ENCODE peak calls at places on chromosome 10, in five cellular contexts. C is breast epithelium, N is suprapubic skin, H is adrenal gland, D is stomach. V is an unnamed sample.

GRCh38 chr10:97165499-97165898 is 20.3 kb downstream of the SLIT1 start:
- DNase-seq in C (no peak), H (no peak), D (no peak), N (no peak), V (no peak)

GRCh38 chr10:132948351-132948750 is 6.0 kb upstream of the CFAP46 start:
- DNase-seq in N (no peak), D (no peak), C (no peak), H (no peak), V (no peak)

GRCh38 chr10:119973261-119973660 is 80.7 kb downstream of the SEC23IP start:
- DNase-seq in C (no peak), D (no peak), H (no peak), N (no peak), V (no peak)

GRCh38 chr10:132273304-132273944 is 34.3 kb downstream of the STK32C start:
- DNase-seq in N (no peak), H (no peak), C (no peak), D (no peak), V (no peak)

GRCh38 chr10:112471878-112472487 is 25.0 kb downstream of the VTI1A start:
- DNase-seq in H (no peak), D (no peak), C (no peak), N (no peak), V (no peak)

GRCh38 chr10:94108200-94108599 is 114.5 kb downstream of the PLCE1 start:
- DNase-seq in H (no peak), N (no peak), D (no peak), C (no peak), V (no peak)

GRCh38 chr10:4390219-4390618 is 435.8 kb upstream of the AKR1E2 start:
- DNase-seq in N (no peak), D (no peak), C (no peak), H (no peak), V (no peak)

GRCh38 chr10:6748981-6749630 is 169.0 kb upstream of the PRKCQ start:
- DNase-seq in N (no peak), C (no peak), D (no peak), H (no peak), V (no peak)

GRCh38 chr10:59323036-59323459 is 39.3 kb downstream of the FAM13C start:
- DNase-seq in H (no peak), N (no peak), C (no peak), D (no peak), V (no peak)

GRCh38 chr10:10540383-10540782 is 477.3 kb upstream of the CELF2 start:
- DNase-seq in C (no peak), H (no peak), N (no peak), D (no peak), V (no peak)

GRCh38 chr10:110659558-110659957 is 15.4 kb downstream of the RBM20 start:
- DNase-seq in N (no peak), C (no peak), D (no peak), H (no peak), V (no peak)

GRCh38 chr10:67971311-67971710 is 86.9 kb downstream of the SIRT1 start:
- DNase-seq in N (no peak), H (no peak), C (no peak), D (no peak), V (no peak)

GRCh38 chr10:92751534-92751811 is 61.7 kb downstream of the HHEX start:
- DNase-seq in C (no peak), D (no peak), H (no peak), N (no peak), V (no peak)

GRCh38 chr10:50394832-50395231 is 143.5 kb upstream of the ASAH2 start:
- DNase-seq in D (no peak), N (no peak), H (no peak), C (no peak), V (no peak)

GRCh38 chr10:13834581-13835286 is 248.0 kb downstream of the PRPF18 start:
- DNase-seq in C (no peak), D (peak; percentile 60), H (peak; percentile 73), N (peak; percentile 69), V (no peak)

GRCh38 chr10:73910401-73910763 is 550 bp upstream of the PLAU start:
- DNase-seq in D (no peak), C (no peak), N (no peak), H (no peak), V (no peak)

GRCh38 chr10:124044143-124044862 is 49.1 kb downstream of the CHST15 start:
- DNase-seq in H (no peak), C (no peak), N (no peak), D (no peak), V (no peak)

GRCh38 chr10:133135116-133135465 is 24.9 kb upstream of the KNDC1 start:
- DNase-seq in N (no peak), D (no peak), C (no peak), H (no peak), V (no peak)

GRCh38 chr10:131891929-131892816 is 8.6 kb upstream of the PPP2R2D start:
- DNase-seq in N (no peak), H (no peak), D (no peak), C (no peak), V (no peak)

GRCh38 chr10:27625452-27626345 is 119.9 kb downstream of the MKX start:
- DNase-seq in N (no peak), D (no peak), H (no peak), C (no peak), V (no peak)

GRCh38 chr10:89550509-89550908 is 15.1 kb upstream of the SLC16A12 start:
- DNase-seq in H (no peak), D (peak; percentile 83), C (no peak), N (no peak), V (no peak)

GRCh38 chr10:74388801-74389200 is 237.8 kb downstream of the ADK start:
- DNase-seq in C (no peak), H (no peak), D (no peak), N (no peak), V (no peak)

GRCh38 chr10:64036306-64036930 is 515.2 kb downstream of the REEP3 start:
- DNase-seq in C (no peak), H (no peak), D (no peak), N (no peak), V (peak; percentile 27)

GRCh38 chr10:92291921-92292860 is 1.2 kb downstream of the MARCHF5 start:
- DNase-seq in C (no peak), N (no peak), D (peak; percentile 45), H (peak; percentile 85), V (peak; percentile 68)

GRCh38 chr10:70890917-70891431 is 2.6 kb upstream of the PCBD1 start:
- DNase-seq in H (peak; percentile 95), D (peak; percentile 64), C (no peak), N (no peak), V (no peak)

GRCh38 chr10:61891911-61892310 is 9.6 kb upstream of the ARID5B start:
- DNase-seq in N (no peak), C (no peak), H (no peak), D (no peak), V (no peak)

GRCh38 chr10:128072941-128073615 is 53.1 kb downstream of the MKI67 start:
- DNase-seq in D (no peak), C (no peak), H (peak; percentile 47), N (peak; percentile 57), V (no peak)

GRCh38 chr10:50406457-50407076 is 155.3 kb upstream of the ASAH2 start:
- DNase-seq in D (no peak), C (no peak), H (no peak), N (no peak), V (no peak)

GRCh38 chr10:59830601-59831259 is 75.6 kb downstream of the CCDC6 start:
- DNase-seq in C (no peak), H (peak; percentile 82), D (peak; percentile 48), N (no peak), V (peak; percentile 38)

DNA sequence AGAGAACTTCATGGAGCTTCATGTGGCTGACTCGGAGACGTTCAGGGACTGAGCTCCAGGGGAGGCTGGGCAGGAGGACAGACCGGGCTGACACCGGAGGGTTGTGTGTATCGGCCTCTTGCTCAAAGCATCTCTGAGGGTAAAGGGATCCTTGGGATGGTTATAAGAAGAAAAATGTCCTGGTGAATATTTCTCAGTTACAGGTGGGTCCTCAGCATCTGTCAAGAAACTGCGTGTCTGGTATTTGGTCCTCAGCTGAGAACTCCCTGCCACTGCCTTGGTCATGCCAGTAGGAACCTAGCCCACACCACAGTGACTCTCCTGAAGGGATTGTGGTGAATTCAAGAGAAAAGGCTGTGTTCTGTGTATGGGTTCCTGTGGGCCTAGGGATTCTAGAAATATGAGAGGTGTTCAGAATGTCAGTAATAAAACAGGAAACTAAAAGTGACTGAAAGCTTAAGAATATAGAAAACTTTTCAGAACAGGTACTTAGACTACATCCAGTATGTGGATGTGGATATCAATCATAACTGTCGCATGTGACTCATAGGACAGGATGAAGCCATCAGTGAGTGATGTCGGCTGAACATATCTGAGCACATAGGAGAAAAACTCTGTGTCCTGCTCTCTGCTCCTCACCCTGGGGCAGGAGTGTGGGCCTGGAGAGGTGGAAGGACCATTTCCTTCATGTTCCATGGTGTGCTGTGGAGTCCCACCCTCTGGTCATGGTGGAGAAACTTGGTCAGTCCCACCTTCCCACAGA is 28.3 kb downstream of the MBL2 start:
- DNase-seq in C (no peak), D (no peak), N (no peak), H (no peak), V (no peak)
- H3K4me1 ChIP-seq in C (no peaks in the 10 kb centered on the region), D (no peaks in the 10 kb centered on the region), N (no peaks in the 10 kb centered on the region), H (no peaks in the 10 kb centered on the region), V (no peaks in the 10 kb centered on the region)

GRCh38 chr10:28951484-28951883 is 274.2 kb downstream of the BAMBI start:
- DNase-seq in C (no peak), H (no peak), N (no peak), D (no peak), V (no peak)
- H3K27ac ChIP-seq in C (no peak overlapping the region), H (no peak overlapping the region), N (no peak overlapping the region), D (no peak overlapping the region), V (no peak overlapping the region)

DNA sequence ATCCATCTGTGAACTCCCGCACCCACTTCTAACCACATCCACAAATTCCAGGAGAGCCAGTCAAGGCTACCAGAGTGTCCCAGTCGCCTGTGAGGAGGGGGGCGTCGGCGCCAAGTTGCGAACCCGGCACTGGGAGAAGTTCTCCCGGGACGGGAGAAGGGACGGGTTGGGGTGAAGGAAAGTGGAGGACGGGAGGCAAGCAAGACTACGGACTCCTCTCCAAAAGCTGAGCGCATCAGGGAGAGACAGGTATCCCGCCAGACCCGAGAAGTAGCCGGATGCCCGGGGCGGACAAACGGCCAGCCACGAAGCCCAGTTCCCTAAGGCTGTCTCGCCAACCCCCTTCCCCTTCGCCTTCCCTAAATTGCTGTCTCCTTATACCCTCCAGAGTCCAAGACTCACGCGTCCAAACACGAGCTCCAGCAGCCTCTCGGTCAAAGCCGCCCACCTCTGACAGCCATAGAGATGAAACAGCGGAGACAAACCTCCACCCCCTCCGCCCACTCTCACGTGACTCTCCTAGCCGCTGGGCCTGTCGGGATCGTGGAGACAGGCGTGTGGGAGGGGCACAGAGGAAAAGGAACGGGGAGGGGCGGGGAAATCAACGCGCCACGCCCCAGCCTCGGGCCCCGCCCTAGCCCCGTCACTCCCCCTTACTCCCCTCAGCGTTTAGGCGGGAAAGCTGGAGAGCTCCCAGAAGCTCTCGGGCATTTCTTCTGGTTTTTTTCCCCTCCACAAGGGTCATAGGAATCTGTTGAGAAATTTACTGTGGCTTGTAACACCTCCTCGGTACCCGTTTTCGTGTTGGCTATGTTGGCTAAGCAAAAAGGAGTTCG is at the start of gene MICU1:
- DNase-seq in N (peak; percentile 97), H (peak; percentile 98), D (peak; percentile 96), C (peak; percentile 94), V (peak; percentile 91)
- TF ChIP-seq POLR2A in N (no peak), H (peak; percentile 58), D (no peak), C (peak; percentile 55), V (peak; percentile 88)

DNA sequence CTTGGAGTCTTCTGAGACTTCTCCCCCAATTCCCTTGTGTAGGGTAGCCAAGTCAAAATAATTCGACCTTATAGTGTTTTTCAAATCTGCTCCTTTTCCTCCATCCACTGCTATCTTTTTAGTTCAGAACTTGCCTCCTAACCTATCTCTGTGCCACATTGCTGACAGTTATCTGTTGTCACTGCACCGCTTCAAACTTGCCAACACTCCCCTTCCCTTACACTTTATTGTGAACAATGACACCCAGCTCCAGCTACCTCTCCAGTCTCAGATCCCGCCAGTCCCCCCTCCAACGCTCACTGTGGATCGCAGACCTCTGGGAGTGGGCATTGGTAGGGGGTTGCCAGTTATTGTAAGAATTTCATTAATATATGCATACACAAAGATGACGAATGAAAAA is 16.3 kb upstream of the HPS1 start:
- DNase-seq in C (no peak), D (no peak), H (no peak), N (no peak), V (no peak)
- H3K4me1 ChIP-seq in C (no peaks in the 10 kb centered on the region), D (peaks cover 19% of the 10 kb centered on the region), H (peaks cover 16% of the 10 kb centered on the region), N (peaks cover 16% of the 10 kb centered on the region), V (peaks cover 12% of the 10 kb centered on the region)

V was measured in tibial nerve.